ENCODE peak calls at places on chromosomes 11 and 22, in five cellular contexts. P is mesothelial cell of epicardium; N is stimulated activated CD4-positive, alpha-beta T cell treated with anti-CD3 and anti-CD28 coated beads, Interleukin-15, amount 100 ng/mL, for 24 hours; U is RWPE2; B is activated CD4-positive, alpha-beta T cell treated with anti-CD3 and anti-CD28 coated beads, Interleukin-2, amount 50 U/mL, for 48 hours. F is an unnamed sample.

GRCh38 chr11:88555018-88555828 is 217.7 kb upstream of the CTSC start:
- DNase-seq in P (no peak), N (no peak), U (no peak), B (no peak), F (no peak)

GRCh38 chr11:131579932-131580387 is 209.5 kb downstream of the NTM start:
- DNase-seq in P (no peak), N (peak; percentile 4), U (no peak), B (no peak), F (no peak)

GRCh38 chr22:19352217-19352616 is 60.7 kb upstream of the CLTCL1 start:
- DNase-seq in P (no peak), N (no peak), U (no peak), B (no peak), F (no peak)

GRCh38 chr11:59187587-59187986 is 15.7 kb downstream of the DTX4 start:
- DNase-seq in P (no peak), N (no peak), U (no peak), B (no peak), F (peak; percentile 55)

GRCh38 chr11:126113515-126113957 is 50.9 kb upstream of the CDON start:
- DNase-seq in P (no peak), N (no peak), U (no peak), B (no peak), F (peak; percentile 93)

GRCh38 chr11:134939905-134940304 is 527.9 kb upstream of the B3GAT1 start:
- DNase-seq in P (no peak), N (no peak), U (no peak), B (peak; percentile 1), F (no peak)

GRCh38 chr22:20604776-20605221 is 97.4 kb downstream of the MED15 start:
- DNase-seq in P (no peak), N (no peak), U (peak; percentile 49), B (no peak), F (no peak)

GRCh38 chr11:68313574-68314202 is 1.3 kb downstream of the LRP5 start:
- DNase-seq in P (peak; percentile 52), N (peak; percentile 21), U (no peak), B (no peak), F (no peak)

GRCh38 chr22:19150482-19151328 is 613 bp upstream of the GSC2 start:
- DNase-seq in P (no peak), N (no peak), U (no peak), B (no peak), F (no peak)

GRCh38 chr11:121446752-121447156 is 5.4 kb upstream of the SORL1 start:
- DNase-seq in P (no peak), N (no peak), U (no peak), B (no peak), F (no peak)

GRCh38 chr11:17012712-17013547 is 1.3 kb downstream of the PLEKHA7 start:
- DNase-seq in P (peak; percentile 44), N (peak; percentile 6), U (peak; percentile 91), B (no peak), F (peak; percentile 78)

GRCh38 chr11:803770-804598 is 1.0 kb downstream of the PIDD1 start:
- DNase-seq in P (peak; percentile 81), N (no peak), U (no peak), B (no peak), F (no peak)

GRCh38 chr11:33835143-33835878 is 56.6 kb downstream of the LMO2 start:
- DNase-seq in P (no peak), N (no peak), U (no peak), B (no peak), F (no peak)

GRCh38 chr11:123457187-123457770 is 27.2 kb downstream of the GRAMD1B start:
- DNase-seq in P (no peak), N (no peak), U (no peak), B (no peak), F (no peak)